ENCODE peak calls at places on chromosome 19, in four cellular contexts. H is GM12878, S is A549, R is K562. P is an unnamed sample.

GRCh38 chr19:49684251-49684982 is 5.0 kb upstream of the ADM5 start:
- DNase-seq in H (no peak), S (peak; percentile 57), R (peak; percentile 37), P (no peak)

GRCh38 chr19:1261512-1261862 is 7.6 kb upstream of the CIRBP start:
- DNase-seq in R (no peak), H (no peak), S (peak; percentile 53), P (no peak)

GRCh38 chr19:58305932-58306323 is 751 bp downstream of the ERVK3-1 start:
- DNase-seq in H (no peak), S (no peak), R (no peak), P (no peak)

GRCh38 chr19:40774916-40775631 is at the start of gene MIA:
- DNase-seq in R (no peak), S (no peak), H (no peak), P (no peak)

GRCh38 chr19:55559684-55560083 is 14.3 kb upstream of the SBK3 start:
- DNase-seq in R (no peak), H (no peak), S (no peak), P (no peak)

GRCh38 chr19:45215391-45216191 is 29.6 kb downstream of the EXOC3L2 start:
- DNase-seq in S (no peak), R (no peak), H (no peak), P (no peak)

GRCh38 chr19:275000-275399 is 16.2 kb downstream of the PLPP2 start:
- DNase-seq in H (no peak), R (no peak), S (no peak), P (no peak)

GRCh38 chr19:49651029-49651825 is 9.2 kb downstream of the SCAF1 start:
- DNase-seq in S (no peak), H (no peak), R (no peak), P (no peak)

GRCh38 chr19:57267294-57267693 is 13.0 kb upstream of the ZNF460 start:
- DNase-seq in R (no peak), H (no peak), S (no peak), P (no peak)

GRCh38 chr19:13681509-13681908 is 82.8 kb upstream of the MRI1 start:
- DNase-seq in S (no peak), R (no peak), H (no peak), P (no peak)

GRCh38 chr19:12230751-12231733 is 63.6 kb downstream of the ZNF44 start:
- DNase-seq in S (no peak), H (no peak), R (no peak), P (no peak)

GRCh38 chr19:50890422-50891252 is 17.4 kb downstream of the KLK2 start:
- DNase-seq in S (peak; percentile 44), R (no peak), H (peak; percentile 46), P (peak; percentile 15)

GRCh38 chr19:54850930-54851329 is 687 bp downstream of the KIR3DL2 start:
- DNase-seq in R (no peak), H (no peak), S (no peak), P (no peak)

GRCh38 chr19:33175886-33176669 is 18.1 kb upstream of the LRP3 start:
- DNase-seq in R (no peak), S (peak; percentile 75), H (no peak), P (peak; percentile 30)

GRCh38 chr19:9523885-9524474 is 14.5 kb downstream of the ZNF426 start:
- DNase-seq in H (no peak), R (no peak), S (no peak), P (no peak)

GRCh38 chr19:33248104-33248503 is 22.5 kb upstream of the SLC7A10 start:
- DNase-seq in H (no peak), S (no peak), R (no peak), P (no peak)

GRCh38 chr19:43446746-43447489 is 18.5 kb downstream of the LYPD3 start:
- DNase-seq in H (no peak), S (peak; percentile 80), R (peak; percentile 84), P (peak; percentile 65)
- TF ChIP-seq ELK1 in H (no peak), S (no peak), R (no peak), P (no peak)

GRCh38 chr19:2488942-2489731 is 13.2 kb downstream of the GADD45B start:
- DNase-seq in S (peak; percentile 53), R (no peak), H (no peak), P (no peak)
- TF ChIP-seq RAD21 in S (no peak), R (no peak), H (no peak), P (no peak)

GRCh38 chr19:48415869-48416268 is 22.4 kb downstream of the GRIN2D start:
- DNase-seq in H (no peak), R (no peak), S (no peak), P (no peak)

GRCh38 chr19:48415395-48415794 is 21.9 kb downstream of the GRIN2D start:
- DNase-seq in H (no peak), S (peak; percentile 93), R (peak; percentile 96), P (peak; percentile 36)

GRCh38 chr19:48418317-48419064 is 25.0 kb downstream of the GRIN2D start:
- DNase-seq in S (peak; percentile 58), R (peak; percentile 80), H (no peak), P (peak; percentile 23)

GRCh38 chr19:48419158-48419920 is 25.9 kb downstream of the GRIN2D start:
- DNase-seq in R (peak; percentile 64), H (peak; percentile 57), S (peak; percentile 59), P (peak; percentile 42)

GRCh38 chr19:48417436-48417835 is 24.0 kb downstream of the GRIN2D start:
- DNase-seq in R (no peak), S (no peak), H (no peak), P (no peak)
- TF ChIP-seq ELK1 in R (no peak), S (no peak), H (no peak), P (no peak)

DNA sequence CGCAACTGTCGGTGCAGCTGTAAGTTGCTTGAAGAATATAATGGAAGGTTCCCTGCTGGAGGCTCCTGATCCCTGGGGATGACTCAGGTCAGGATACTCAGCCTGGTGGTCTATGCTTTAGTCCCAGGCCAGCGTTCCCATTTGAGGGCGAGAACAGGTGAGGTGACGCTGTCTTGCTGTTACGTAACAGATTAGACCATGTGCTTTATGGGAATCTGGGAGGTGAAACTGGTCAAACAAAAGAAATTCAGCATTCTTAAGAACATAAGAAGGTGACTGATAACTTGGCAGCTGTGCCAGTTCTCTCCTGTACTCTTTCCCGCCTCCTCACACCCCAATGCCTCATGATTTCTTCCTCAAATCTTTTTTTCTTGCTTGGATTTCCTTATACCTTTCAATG is at the start of gene CXCL17:
- DNase-seq in H (no peak), R (no peak), S (no peak), P (no peak)
- TF ChIP-seq RAD21 in H (no peak), R (no peak), S (no peak), P (no peak)

GRCh38 chr19:18696023-18696422 is 12.5 kb downstream of the CRTC1 start:
- DNase-seq in H (no peak), S (no peak), R (peak; percentile 52), P (no peak)
- TF ChIP-seq ELK1 in H (no peak), S (no peak), R (no peak), P (no peak)

GRCh38 chr19:6988257-6988656 is 33.0 kb downstream of the MBD3L2B start:
- DNase-seq in R (no peak), S (no peak), H (no peak), P (no peak)
- TF ChIP-seq RAD21 in R (no peak), S (no peak), H (no peak), P (no peak)

DNA sequence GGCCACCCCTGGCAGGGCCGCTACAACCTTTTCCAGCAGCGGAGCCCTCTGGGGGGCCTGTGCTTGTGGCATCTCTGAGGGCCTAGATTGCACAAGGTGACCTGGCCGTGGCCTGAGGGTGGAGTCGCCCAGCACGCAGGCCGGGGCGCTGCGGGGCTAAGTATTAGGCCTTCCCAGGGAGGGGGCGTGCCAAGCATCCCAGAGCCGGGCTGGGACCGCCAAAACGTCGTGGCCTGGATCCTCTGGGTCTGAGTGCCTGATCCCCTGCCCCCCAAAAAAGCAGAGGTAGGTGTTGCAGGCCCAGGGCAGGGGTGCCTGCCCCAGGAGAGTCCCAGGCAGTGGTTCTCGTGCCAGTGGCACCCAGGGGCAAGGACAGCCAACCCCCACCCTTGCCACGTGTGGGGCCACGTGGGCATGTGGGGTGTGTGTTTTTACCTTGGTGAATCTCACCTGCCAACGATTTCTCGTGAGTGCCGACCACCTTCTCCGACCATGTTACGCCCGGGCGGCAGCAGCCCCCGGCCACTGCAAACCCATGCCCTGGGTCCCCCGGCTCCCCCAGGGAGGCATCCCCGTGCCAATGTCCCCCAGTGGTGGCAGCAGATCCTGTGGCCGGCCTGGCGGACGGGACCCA is 12.6 kb upstream of the GNA15 start:
- DNase-seq in R (no peak), H (no peak), S (no peak), P (no peak)
- TF ChIP-seq ELK1 in R (no peak), H (no peak), S (no peak), P (no peak)

DNA sequence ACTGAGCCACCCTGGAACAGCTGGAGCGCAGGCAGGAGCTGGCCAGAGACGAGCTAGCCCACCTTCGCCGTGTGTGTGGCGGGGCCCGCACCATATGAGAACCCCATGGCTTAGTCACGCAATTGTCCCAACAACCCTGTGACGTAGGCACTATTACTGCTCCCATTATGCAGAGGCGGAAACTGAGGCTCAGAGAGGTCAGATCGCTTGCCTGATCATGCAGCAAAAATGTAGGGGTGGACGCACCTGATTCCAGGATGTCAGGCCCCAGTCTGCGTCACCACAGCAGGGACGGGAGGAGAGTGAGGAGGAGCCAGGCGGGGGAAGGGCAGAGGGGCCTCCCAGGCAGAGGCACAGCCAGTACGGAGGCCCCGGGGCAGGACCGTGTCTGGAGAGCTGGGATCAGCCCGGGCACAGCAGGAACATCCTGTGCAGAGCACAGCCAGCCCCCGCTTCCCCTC is 16.8 kb downstream of the PIP5K1C start:
- DNase-seq in S (no peak), R (peak; percentile 70), H (no peak), P (no peak)
- TF ChIP-seq RAD21 in S (no peak), R (no peak), H (no peak), P (no peak)